ENCODE peak calls at places on chromosomes 12 and 14, in four cellular contexts. K is neural progenitor cell, O is mammary epithelial cell, M is GM23248. X is an unnamed sample. For H3K27me3, the result is how much of the 10 kb centered on the place peaks cover.

GRCh38 chr12:130495156-130495555 is 157.5 kb downstream of the PIWIL1 start:
- DNase-seq in K (no peak), O (no peak), M (no peak), X (no peak)

GRCh38 chr12:106139422-106140141 is 828 bp upstream of the NUAK1 start:
- DNase-seq in K (peak), O (peak), M (peak), X (peak)

GRCh38 chr12:69843653-69844052 is 18.6 kb downstream of the MYRFL start:
- DNase-seq in K (no peak), O (no peak), M (no peak), X (no peak)

GRCh38 chr14:50862171-50862570 is 9.7 kb upstream of the ABHD12B start:
- DNase-seq in K (no peak), O (no peak), M (no peak), X (peak)

GRCh38 chr12:96177013-96177412 is 17.2 kb upstream of the ELK3 start:
- DNase-seq in K (no peak), O (peak), M (peak), X (peak)

GRCh38 chr12:119613319-119613936 is 19.9 kb downstream of the TMEM233 start:
- DNase-seq in K (no peak), O (no peak), M (peak), X (peak)

GRCh38 chr12:14185441-14186192 is 179.9 kb upstream of the ATF7IP start:
- DNase-seq in K (peak), O (peak), M (peak), X (peak)

GRCh38 chr14:101476931-101477553 is 84.3 kb upstream of the DIO3 start:
- DNase-seq in K (peak), O (no peak), M (no peak), X (no peak)

GRCh38 chr12:47590771-47591368 is 115.0 kb downstream of the RPAP3 start:
- DNase-seq in K (no peak), O (no peak), M (peak), X (no peak)

GRCh38 chr12:131856366-131857097 is 28.3 kb downstream of the MMP17 start:
- DNase-seq in K (no peak), O (no peak), M (no peak), X (no peak)

GRCh38 chr14:104957146-104958113 is 20.7 kb downstream of the AHNAK2 start:
- DNase-seq in K (no peak), O (no peak), M (no peak), X (peak)

GRCh38 chr12:13250416-13250815 is 53.9 kb downstream of the EMP1 start:
- DNase-seq in K (no peak), O (peak), M (peak), X (peak)

GRCh38 chr14:63624203-63624602 is 17.5 kb downstream of the WDR89 start:
- DNase-seq in K (no peak), O (no peak), M (no peak), X (no peak)

GRCh38 chr12:47370421-47370820 is 290.7 kb upstream of the AMIGO2 start:
- DNase-seq in K (no peak), O (no peak), M (no peak), X (no peak)

GRCh38 chr12:130120012-130120805 is 42.1 kb upstream of the FZD10 start:
- DNase-seq in K (no peak), O (no peak), M (no peak), X (no peak)

GRCh38 chr12:110109037-110109836 is 14.9 kb upstream of the IFT81 start:
- DNase-seq in K (peak), O (peak), M (peak), X (peak)

GRCh38 chr14:69850736-69851112 is 28.5 kb upstream of the SMOC1 start:
- DNase-seq in K (no peak), O (no peak), M (no peak), X (no peak)

GRCh38 chr14:69850086-69850735 is 29.0 kb upstream of the SMOC1 start:
- DNase-seq in K (peak), O (no peak), M (no peak), X (peak)

GRCh38 chr14:69845787-69846186 is 33.4 kb upstream of the SMOC1 start:
- DNase-seq in K (no peak), O (peak), M (peak), X (no peak)

GRCh38 chr14:69848903-69849391 is 30.3 kb upstream of the SMOC1 start:
- DNase-seq in K (no peak), O (no peak), M (no peak), X (no peak)

DNA sequence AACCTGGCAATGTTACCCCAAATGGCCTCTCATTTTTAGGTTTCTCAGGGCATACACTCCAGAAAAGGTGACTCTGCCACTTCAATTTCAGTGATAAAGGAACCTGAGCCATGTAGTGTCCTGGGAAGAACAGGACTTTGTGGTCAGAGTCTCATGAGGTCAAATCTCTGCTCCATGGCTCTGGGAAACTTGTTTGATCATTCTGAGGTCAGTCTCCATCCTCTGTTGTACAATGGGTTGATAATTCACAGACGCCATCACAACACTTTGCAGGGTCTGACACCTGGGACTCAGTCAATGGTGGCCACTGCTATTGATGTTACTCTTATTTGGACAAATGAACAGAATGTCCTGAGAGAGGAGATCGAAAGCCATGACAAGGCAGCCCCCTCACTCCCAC is 31.1 kb upstream of the SMOC1 start:
- DNase-seq in K (no peak), O (no peak), M (no peak), X (no peak)
- H3K27me3 ChIP-seq in K (under half), O (under half), M (under half), X (under half)

GRCh38 chr14:20327005-20327869 is 5.8 kb downstream of the CCNB1IP1 start:
- DNase-seq in K (peak), O (peak), M (peak), X (peak)
- H3K9ac ChIP-seq in K (no peak), O (no peak), M (peak), X (no peak)

DNA sequence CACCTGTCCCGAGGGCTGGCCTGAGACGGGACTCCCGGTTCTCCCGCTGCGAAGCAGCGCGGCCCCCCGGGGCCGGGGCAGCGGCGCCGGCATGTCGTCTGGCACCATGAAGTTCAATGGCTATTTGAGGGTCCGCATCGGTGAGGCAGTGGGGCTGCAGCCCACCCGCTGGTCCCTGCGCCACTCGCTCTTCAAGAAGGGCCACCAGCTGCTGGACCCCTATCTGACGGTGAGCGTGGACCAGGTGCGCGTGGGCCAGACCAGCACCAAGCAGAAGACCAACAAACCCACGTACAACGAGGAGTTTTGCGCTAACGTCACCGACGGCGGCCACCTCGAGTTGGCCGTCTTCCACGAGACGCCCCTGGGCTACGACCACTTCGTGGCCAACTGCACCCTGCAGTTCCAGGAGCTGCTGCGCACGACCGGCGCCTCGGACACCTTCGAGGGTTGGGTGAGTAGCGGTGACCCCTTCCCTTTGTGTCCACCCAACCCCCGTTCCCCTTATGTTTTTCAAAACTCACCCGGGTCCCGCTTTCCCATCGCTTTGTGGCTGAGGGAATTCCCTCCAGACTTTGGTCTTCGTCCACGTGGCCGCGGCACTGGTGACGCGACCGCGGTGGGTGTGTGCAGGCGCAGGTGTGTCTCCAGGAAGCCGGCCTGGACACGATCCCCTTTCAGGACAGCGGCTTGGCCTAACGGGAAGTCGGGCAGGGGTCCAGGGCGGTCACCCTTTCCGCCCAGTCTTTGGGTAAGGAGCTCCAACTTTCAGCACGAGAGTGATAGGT is 826 bp downstream of the PRKCH start:
- DNase-seq in K (peak), O (peak), M (no peak), X (no peak)
- TF ChIP-seq EZH2 in K (peak), O (no peak), M (no peak), X (peak)

DNA sequence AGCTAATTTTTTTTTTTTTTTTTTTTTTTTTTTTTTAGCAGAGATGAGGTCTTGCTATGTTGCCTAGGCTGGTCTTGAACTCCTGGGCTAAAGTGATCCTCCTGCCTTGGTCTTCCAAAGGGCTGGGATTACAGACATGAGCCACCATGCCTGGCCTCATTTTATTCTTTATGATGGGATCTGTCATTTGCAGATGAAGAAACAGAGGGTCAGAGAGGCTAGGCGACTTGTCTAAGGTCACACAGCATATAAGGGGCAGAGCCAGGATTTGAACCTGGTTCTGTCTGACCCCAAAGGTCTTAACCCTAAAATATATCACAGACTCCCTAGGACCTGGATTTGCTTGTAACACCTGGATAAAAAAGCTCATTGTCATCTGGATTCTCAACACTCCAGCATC is 282.6 kb downstream of the KSR2 start:
- DNase-seq in K (no peak), O (no peak), M (no peak), X (no peak)
- H3K27me3 ChIP-seq in K (under half), O (under half), M (under half), X (under half)

DNA sequence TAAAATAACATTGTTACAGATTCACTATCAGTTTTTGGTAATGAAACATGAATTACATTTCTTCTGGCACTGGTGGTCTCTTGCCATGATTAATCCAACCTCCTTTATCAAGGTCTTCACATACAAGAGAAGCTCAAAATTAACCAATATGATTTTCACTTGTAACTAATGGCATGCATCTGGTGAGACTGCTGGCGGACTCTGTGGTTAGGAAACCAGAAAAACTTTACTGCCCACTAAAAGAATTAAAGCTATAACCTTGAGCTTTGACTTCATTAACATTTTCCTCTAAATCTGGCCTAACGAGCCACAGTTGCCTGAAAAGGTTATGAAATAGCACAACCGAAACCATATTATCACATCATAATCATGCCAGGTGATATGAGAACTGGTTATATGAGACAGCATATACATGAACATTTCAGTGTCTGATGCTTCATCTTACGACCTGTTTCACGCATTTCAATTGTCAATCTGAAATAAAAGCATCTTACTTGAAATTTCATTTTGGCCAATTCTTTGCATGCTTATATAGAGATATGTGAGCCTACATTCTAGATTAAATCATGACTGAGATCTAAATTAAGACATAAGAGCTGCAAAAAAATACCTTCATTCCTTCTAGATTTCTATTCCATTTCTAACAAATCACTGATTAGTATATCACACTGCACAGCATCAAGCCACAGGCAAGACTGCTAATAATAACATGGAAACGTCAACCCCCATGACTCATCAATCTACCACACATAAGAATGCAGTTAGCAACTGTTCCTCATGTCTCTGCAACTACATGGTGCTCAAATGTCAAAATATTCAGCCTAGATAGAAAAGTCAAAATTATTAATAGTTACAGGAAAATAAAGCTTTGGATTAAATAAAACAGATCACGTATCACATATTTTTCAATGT is 89.3 kb downstream of the OSBPL8 start:
- DNase-seq in K (no peak), O (peak), M (peak), X (peak)
- H3K9ac ChIP-seq in K (no peak), O (no peak), M (no peak), X (no peak)

DNA sequence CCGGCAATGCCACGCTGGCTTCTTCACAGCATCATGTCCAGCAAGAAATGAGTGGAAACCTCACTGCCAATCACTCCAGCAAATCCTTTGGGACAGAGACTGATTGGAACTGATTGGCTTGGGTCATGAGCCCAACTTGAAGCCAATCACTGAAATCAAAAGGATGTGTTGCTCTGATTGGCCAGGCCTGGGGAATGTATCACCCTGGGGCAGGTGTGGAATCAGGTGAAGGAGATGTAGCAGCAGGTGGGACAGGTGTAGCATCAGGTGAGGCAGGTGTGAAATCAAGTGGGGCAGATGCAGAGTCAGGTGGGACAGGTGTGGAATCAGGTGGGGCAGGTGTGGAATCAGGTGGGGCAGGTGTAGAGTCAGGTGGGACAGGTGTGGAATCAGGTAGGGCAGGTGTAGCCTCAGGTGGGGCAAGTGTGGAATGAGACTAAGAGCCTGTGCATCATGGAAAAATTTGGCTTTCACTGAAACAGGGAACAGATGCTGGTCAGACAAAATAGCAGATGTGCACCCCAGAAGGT is 206.4 kb downstream of the SLC15A4 start:
- DNase-seq in K (no peak), O (no peak), M (no peak), X (no peak)
- TF ChIP-seq EZH2 in K (no peak), O (no peak), M (no peak), X (no peak)

GRCh38 chr12:3363608-3364007 is 127.4 kb upstream of the PRMT8 start:
- DNase-seq in K (no peak), O (no peak), M (no peak), X (no peak)

GRCh38 chr12:3365416-3366385 is 125.3 kb upstream of the PRMT8 start:
- DNase-seq in K (peak), O (peak), M (peak), X (peak)

GRCh38 chr12:3366451-3367155 is 124.4 kb upstream of the PRMT8 start:
- DNase-seq in K (no peak), O (no peak), M (no peak), X (no peak)

GRCh38 chr12:3364226-3364625 is 126.8 kb upstream of the PRMT8 start:
- DNase-seq in K (no peak), O (no peak), M (no peak), X (no peak)

GRCh38 chr12:3364661-3365264 is 126.2 kb upstream of the PRMT8 start:
- DNase-seq in K (no peak), O (no peak), M (no peak), X (no peak)
- H3K27me3 ChIP-seq in K (half or more), O (under half), M (under half), X (under half)

GRCh38 chr14:42407153-42407552 is 800.5 kb downstream of the LRFN5 start:
- DNase-seq in K (no peak), O (no peak), M (no peak), X (no peak)
- H3K9ac ChIP-seq in K (no peak), O (no peak), M (no peak), X (no peak)

GRCh38 chr12:113724703-113725556 is 241.2 kb downstream of the RBM19 start:
- DNase-seq in K (no peak), O (no peak), M (no peak), X (no peak)

GRCh38 chr12:113726254-113726819 is 239.8 kb downstream of the RBM19 start:
- DNase-seq in K (no peak), O (no peak), M (no peak), X (no peak)

GRCh38 chr12:113723631-113724030 is 242.5 kb downstream of the RBM19 start:
- DNase-seq in K (no peak), O (no peak), M (no peak), X (no peak)

GRCh38 chr12:113727651-113728061 is 238.5 kb downstream of the RBM19 start:
- DNase-seq in K (peak), O (peak), M (peak), X (peak)

GRCh38 chr12:113725557-113725876 is 240.6 kb downstream of the RBM19 start:
- DNase-seq in K (no peak), O (no peak), M (no peak), X (no peak)
- TF ChIP-seq EZH2 in K (no peak), O (no peak), M (no peak), X (no peak)